ENCODE peak calls at places on chromosomes 1 and 21, in seven cellular contexts. One of them, this sample, is unnamed.

GRCh38 chr1:55051621-55052020 is 12.3 kb downstream of the PCSK9 start:
- DNase-seq in activated CD4-positive, alpha-beta T cell treated with anti-CD3 and anti-CD28 coated beads for 4 hours: no peak
- DNase-seq in mammary epithelial cell: no peak
- DNase-seq in ELR: no peak
- DNase-seq in colonic mucosa: no peak
- DNase-seq in RCC 7860: no peak
- DNase-seq in kidney tubule cell: no peak
- DNase-seq in this sample: no peak

GRCh38 chr1:238139713-238140112 is 249.0 kb upstream of the ZP4 start:
- DNase-seq in activated CD4-positive, alpha-beta T cell treated with anti-CD3 and anti-CD28 coated beads for 4 hours: no peak
- DNase-seq in kidney tubule cell: peak; percentile 35
- DNase-seq in colonic mucosa: no peak
- DNase-seq in ELR: peak; percentile 36
- DNase-seq in mammary epithelial cell: peak; percentile 84
- DNase-seq in RCC 7860: peak; percentile 16
- DNase-seq in this sample: no peak

GRCh38 chr1:201023517-201023902 is at the start of gene KIF21B:
- DNase-seq in kidney tubule cell: peak; percentile 71
- DNase-seq in RCC 7860: no peak
- DNase-seq in ELR: peak; percentile 71
- DNase-seq in colonic mucosa: peak; percentile 90
- DNase-seq in activated CD4-positive, alpha-beta T cell treated with anti-CD3 and anti-CD28 coated beads for 4 hours: peak; percentile 90
- DNase-seq in mammary epithelial cell: peak; percentile 43
- DNase-seq in this sample: peak; percentile 82

GRCh38 chr1:118304722-118305344 is 119.8 kb upstream of the SPAG17 start:
- DNase-seq in mammary epithelial cell: no peak
- DNase-seq in kidney tubule cell: peak; percentile 32
- DNase-seq in activated CD4-positive, alpha-beta T cell treated with anti-CD3 and anti-CD28 coated beads for 4 hours: no peak
- DNase-seq in ELR: peak; percentile 17
- DNase-seq in RCC 7860: no peak
- DNase-seq in colonic mucosa: no peak
- DNase-seq in this sample: no peak

GRCh38 chr21:46095814-46096595 is 1.9 kb upstream of the COL6A2 start:
- DNase-seq in ELR: no peak
- DNase-seq in colonic mucosa: no peak
- DNase-seq in activated CD4-positive, alpha-beta T cell treated with anti-CD3 and anti-CD28 coated beads for 4 hours: no peak
- DNase-seq in kidney tubule cell: no peak
- DNase-seq in mammary epithelial cell: no peak
- DNase-seq in RCC 7860: no peak
- DNase-seq in this sample: no peak

GRCh38 chr1:244075247-244075722 is 24.2 kb downstream of the ZBTB18 start:
- DNase-seq in kidney tubule cell: peak; percentile 50
- DNase-seq in mammary epithelial cell: no peak
- DNase-seq in ELR: no peak
- DNase-seq in RCC 7860: no peak
- DNase-seq in colonic mucosa: no peak
- DNase-seq in activated CD4-positive, alpha-beta T cell treated with anti-CD3 and anti-CD28 coated beads for 4 hours: no peak
- DNase-seq in this sample: no peak

GRCh38 chr1:183841950-183842816 is 37.3 kb downstream of the RGL1 start:
- DNase-seq in colonic mucosa: no peak
- DNase-seq in RCC 7860: peak; percentile 57
- DNase-seq in mammary epithelial cell: peak; percentile 12
- DNase-seq in activated CD4-positive, alpha-beta T cell treated with anti-CD3 and anti-CD28 coated beads for 4 hours: peak; percentile 7
- DNase-seq in kidney tubule cell: peak; percentile 76
- DNase-seq in ELR: peak; percentile 94
- DNase-seq in this sample: no peak

GRCh38 chr1:32272557-32273388 is 19.1 kb upstream of the HDAC1 start:
- DNase-seq in RCC 7860: no peak
- DNase-seq in ELR: no peak
- DNase-seq in mammary epithelial cell: no peak
- DNase-seq in kidney tubule cell: no peak
- DNase-seq in colonic mucosa: no peak
- DNase-seq in activated CD4-positive, alpha-beta T cell treated with anti-CD3 and anti-CD28 coated beads for 4 hours: peak; percentile 60
- DNase-seq in this sample: no peak

GRCh38 chr1:248834343-248834940 is 3.6 kb upstream of the ZNF672 start:
- DNase-seq in RCC 7860: no peak
- DNase-seq in mammary epithelial cell: no peak
- DNase-seq in kidney tubule cell: no peak
- DNase-seq in ELR: no peak
- DNase-seq in activated CD4-positive, alpha-beta T cell treated with anti-CD3 and anti-CD28 coated beads for 4 hours: no peak
- DNase-seq in colonic mucosa: no peak
- DNase-seq in this sample: no peak

GRCh38 chr1:192445849-192446489 is 129.2 kb downstream of the RGS21 start:
- DNase-seq in ELR: peak; percentile 56
- DNase-seq in RCC 7860: peak; percentile 28
- DNase-seq in kidney tubule cell: peak; percentile 50
- DNase-seq in activated CD4-positive, alpha-beta T cell treated with anti-CD3 and anti-CD28 coated beads for 4 hours: peak; percentile 34
- DNase-seq in colonic mucosa: peak; percentile 59
- DNase-seq in mammary epithelial cell: peak; percentile 4
- DNase-seq in this sample: peak; percentile 39

GRCh38 chr1:201128476-201128875 is 1.5 kb upstream of the ASCL5 start:
- DNase-seq in kidney tubule cell: no peak
- DNase-seq in activated CD4-positive, alpha-beta T cell treated with anti-CD3 and anti-CD28 coated beads for 4 hours: no peak
- DNase-seq in colonic mucosa: no peak
- DNase-seq in mammary epithelial cell: no peak
- DNase-seq in ELR: no peak
- DNase-seq in RCC 7860: no peak
- DNase-seq in this sample: no peak

GRCh38 chr1:228161381-228161780 is 4.2 kb upstream of the IBA57 start:
- DNase-seq in kidney tubule cell: no peak
- DNase-seq in RCC 7860: no peak
- DNase-seq in mammary epithelial cell: peak; percentile 38
- DNase-seq in ELR: no peak
- DNase-seq in activated CD4-positive, alpha-beta T cell treated with anti-CD3 and anti-CD28 coated beads for 4 hours: no peak
- DNase-seq in colonic mucosa: no peak
- DNase-seq in this sample: no peak

GRCh38 chr1:22428672-22429071 is 23.0 kb upstream of the ZBTB40 start:
- DNase-seq in activated CD4-positive, alpha-beta T cell treated with anti-CD3 and anti-CD28 coated beads for 4 hours: no peak
- DNase-seq in ELR: peak; percentile 81
- DNase-seq in RCC 7860: no peak
- DNase-seq in mammary epithelial cell: peak; percentile 46
- DNase-seq in kidney tubule cell: peak; percentile 34
- DNase-seq in colonic mucosa: peak; percentile 28
- DNase-seq in this sample: no peak

This sample was measured in progenitor cell of endocrine pancreas.